ENCODE peak calls at places on chromosome 15, in six cellular contexts. K is ovary, E is IMR-90, Y is esophagus squamous epithelium, O is H54, L is adrenal gland. P is an unnamed sample.

GRCh38 chr15:71808311-71809020 is 1.9 kb upstream of the NR2E3 start:
- DNase-seq in Y (no peak), E (no peak), K (no peak), L (no peak), O (no peak), P (no peak)

GRCh38 chr15:70308011-70308761 is 210.5 kb upstream of the TLE3 start:
- DNase-seq in Y (no peak), L (no peak), O (no peak), K (no peak), E (no peak), P (no peak)

GRCh38 chr15:79394231-79394630 is 37.9 kb upstream of the MINAR1 start:
- DNase-seq in Y (no peak), L (no peak), K (no peak), O (no peak), E (peak; percentile 79), P (no peak)

GRCh38 chr15:45372032-45372995 is 6.0 kb downstream of the GATM start:
- DNase-seq in O (no peak), Y (no peak), L (no peak), E (no peak), K (no peak), P (no peak)

GRCh38 chr15:100120111-100120510 is 221.7 kb downstream of the ADAMTS17 start:
- DNase-seq in E (no peak), O (no peak), L (no peak), Y (no peak), K (no peak), P (no peak)

GRCh38 chr15:94282269-94283250 is 51.2 kb downstream of the MCTP2 start:
- DNase-seq in E (no peak), Y (no peak), L (no peak), O (no peak), K (no peak), P (peak; percentile 4)

GRCh38 chr15:58221591-58222241 is 83.5 kb downstream of the AQP9 start:
- DNase-seq in Y (no peak), E (peak; percentile 21), K (no peak), O (no peak), L (peak; percentile 72), P (peak; percentile 31)

GRCh38 chr15:57382222-57382621 is 5.9 kb downstream of the CGNL1 start:
- DNase-seq in O (no peak), E (no peak), L (no peak), K (no peak), Y (no peak), P (no peak)

GRCh38 chr15:55681631-55682030 is 61.3 kb downstream of the PRTG start:
- DNase-seq in L (no peak), K (no peak), E (no peak), O (no peak), Y (no peak), P (no peak)

GRCh38 chr15:75335313-75335704 is 554 bp upstream of the COMMD4 start:
- DNase-seq in E (no peak), L (no peak), K (no peak), O (no peak), Y (no peak), P (no peak)

GRCh38 chr15:70726753-70727152 is 36.6 kb downstream of the UACA start:
- DNase-seq in Y (no peak), K (no peak), O (no peak), L (no peak), E (peak; percentile 54), P (no peak)

GRCh38 chr15:31352911-31353811 is 26.5 kb downstream of the KLF13 start:
- DNase-seq in L (peak; percentile 96), E (peak; percentile 82), Y (no peak), K (peak; percentile 52), O (no peak), P (no peak)

GRCh38 chr15:48283361-48284157 is 47.7 kb upstream of the DUT start:
- DNase-seq in L (peak; percentile 66), Y (no peak), E (no peak), K (peak; percentile 13), O (no peak), P (no peak)

GRCh38 chr15:36883705-36884355 is 216.5 kb downstream of the MEIS2 start:
- DNase-seq in Y (no peak), O (peak; percentile 67), L (peak; percentile 95), E (peak; percentile 86), K (peak; percentile 86), P (peak; percentile 83)

GRCh38 chr15:87628311-87628710 is 628.2 kb downstream of the NTRK3 start:
- DNase-seq in E (no peak), Y (no peak), O (no peak), K (no peak), L (no peak), P (no peak)

GRCh38 chr15:29838352-29839010 is 16.2 kb upstream of the TJP1 start:
- DNase-seq in K (no peak), O (no peak), Y (no peak), E (no peak), L (no peak), P (no peak)

GRCh38 chr15:84734794-84735479 is 13.5 kb upstream of the ZNF592 start:
- DNase-seq in Y (peak; percentile 22), L (peak; percentile 80), E (peak; percentile 63), K (no peak), O (peak; percentile 33), P (peak; percentile 74)
- TF ChIP-seq POLR2A in Y (no peak), L (no peak), E (no peak), K (no peak), O (no peak), P (peak; percentile 45)

DNA sequence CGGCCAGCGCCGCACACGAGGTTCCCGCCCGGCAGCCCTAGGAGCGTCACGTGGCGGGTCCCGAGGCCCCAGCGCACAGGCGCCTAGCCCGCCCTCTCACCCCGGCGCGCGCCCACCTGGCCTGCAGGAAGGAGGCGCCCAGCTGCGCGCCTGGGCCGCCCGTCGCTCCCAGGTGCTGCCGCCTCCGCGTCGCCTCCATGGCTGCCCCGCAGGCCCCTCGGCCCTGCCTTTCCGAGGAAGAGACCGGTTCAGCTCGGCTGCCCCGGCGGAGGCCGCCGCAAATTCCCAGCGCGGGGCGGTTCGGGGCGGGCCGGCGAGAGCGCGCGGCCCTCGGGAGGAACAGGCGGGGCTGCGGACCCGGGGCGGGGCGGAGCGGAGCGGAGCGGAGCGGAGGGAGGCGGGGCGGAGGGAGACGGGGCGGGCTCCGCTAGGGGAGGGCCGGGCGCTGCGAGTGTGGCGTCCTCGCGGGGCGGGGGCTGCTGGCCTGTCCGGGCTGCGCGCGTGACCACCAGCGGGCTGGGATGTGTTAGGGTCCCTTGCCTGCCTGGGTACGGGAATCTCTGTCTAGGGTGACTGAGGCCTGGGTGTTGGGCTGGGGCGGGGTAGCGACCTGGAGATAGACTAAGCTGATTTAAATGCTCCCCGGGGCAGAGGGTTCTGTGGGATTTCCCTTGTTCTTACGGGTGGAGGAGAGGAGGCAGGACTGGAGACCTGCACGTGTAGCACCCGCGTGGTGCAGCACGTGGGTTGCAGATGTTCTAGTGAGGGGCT is at the start of gene CLN6:
- DNase-seq in L (peak; percentile 90), E (peak; percentile 77), K (peak; percentile 83), O (peak; percentile 74), Y (peak; percentile 18), P (peak; percentile 91)
- TF ChIP-seq POLR2A in L (no peak), E (peak; percentile 45), K (no peak), O (peak; percentile 43), Y (no peak), P (peak; percentile 58)

GRCh38 chr15:33547876-33548275 is 237.1 kb downstream of the RYR3 start:
- DNase-seq in Y (no peak), E (peak; percentile 55), O (no peak), K (peak; percentile 15), L (no peak), P (peak; percentile 56)

GRCh38 chr15:33545866-33546265 is 235.1 kb downstream of the RYR3 start:
- DNase-seq in K (no peak), O (no peak), L (no peak), Y (no peak), E (no peak), P (no peak)

GRCh38 chr15:33553157-33553556 is 242.4 kb downstream of the RYR3 start:
- DNase-seq in O (no peak), Y (no peak), L (no peak), E (no peak), K (no peak), P (no peak)

DNA sequence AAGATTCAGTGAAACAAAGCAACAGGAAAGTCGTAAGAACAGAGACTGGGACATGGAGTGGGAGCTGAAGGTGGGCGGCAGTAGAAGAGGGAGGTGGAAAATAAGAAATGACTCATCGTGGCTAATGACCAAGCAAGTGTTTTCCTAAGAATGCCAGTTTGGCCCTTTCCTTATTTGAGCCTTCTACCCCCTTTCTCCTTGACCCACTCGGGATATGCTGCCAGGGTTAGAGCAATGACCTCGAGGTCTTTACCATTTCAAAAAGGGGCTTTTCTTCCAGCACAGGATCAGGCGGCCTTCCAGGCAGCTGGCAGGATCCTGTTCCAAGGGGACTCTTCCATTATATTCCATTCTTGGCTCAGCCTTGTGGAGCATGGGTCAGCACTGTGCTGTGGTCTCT is 241.1 kb downstream of the RYR3 start:
- DNase-seq in Y (no peak), K (no peak), O (no peak), L (no peak), E (no peak), P (no peak)
- TF ChIP-seq POLR2A in Y (no peak), K (no peak), O (no peak), L (no peak), E (no peak), P (no peak)

GRCh38 chr15:73926191-73927002 is at the start of gene LOXL1:
- DNase-seq in K (peak; percentile 74), L (peak; percentile 70), O (peak; percentile 89), E (peak; percentile 92), Y (no peak), P (no peak)
- TF ChIP-seq POLR2A in K (peak; percentile 69), L (peak; percentile 40), O (peak; percentile 51), E (peak; percentile 89), Y (no peak), P (no peak)

DNA sequence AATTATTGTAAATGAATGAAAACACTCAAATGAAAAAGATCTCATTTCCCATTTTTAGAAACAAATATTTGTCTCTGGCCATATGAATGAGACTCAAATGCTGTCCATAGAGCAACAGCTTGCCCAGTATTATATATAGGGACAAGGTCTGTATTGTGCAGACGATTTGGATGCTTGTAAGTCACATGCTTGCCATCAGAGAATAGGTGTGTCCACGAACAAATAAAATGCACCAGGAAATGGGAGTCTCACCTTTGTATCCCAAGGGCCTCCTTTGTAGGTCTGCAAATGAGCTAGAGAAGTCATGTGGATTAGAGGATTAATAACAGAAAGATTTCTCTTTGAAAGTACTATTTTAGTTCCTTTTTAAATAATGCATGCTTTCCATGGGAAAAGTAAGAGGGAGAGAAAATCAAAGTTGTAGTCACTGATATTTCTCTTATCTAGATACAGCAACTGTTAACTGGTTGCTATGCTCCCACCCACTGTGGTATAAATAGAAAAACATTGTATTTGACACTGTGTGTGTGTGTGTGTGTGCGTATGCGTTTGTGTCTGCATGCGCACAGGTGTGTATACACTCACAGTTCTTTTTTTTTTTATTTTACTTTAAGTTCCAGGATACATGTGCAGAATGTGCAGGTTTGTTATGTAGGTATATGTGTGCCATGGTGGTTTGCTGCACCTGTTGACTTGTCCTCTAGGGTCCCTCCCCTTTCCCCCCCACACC is 383.4 kb upstream of the ARRDC4 start:
- DNase-seq in L (no peak), Y (no peak), K (no peak), E (no peak), O (no peak), P (no peak)
- TF ChIP-seq POLR2A in L (no peak), Y (no peak), K (no peak), E (no peak), O (no peak), P (no peak)